ENCODE peak calls at places on chromosomes 16 and 17, in ten cellular contexts. N is OCI-LY7, X is fibroblast of lung, J is GM23248, G is H9, V is astrocyte, Y is PC-3, R is PC-9, H is mammary epithelial cell, O is HepG2. D is an unnamed sample. For H3K79me2, the result is how much of the 10 kb centered on the place peaks cover.

GRCh38 chr17:41655611-41656111 is 31.3 kb upstream of the KRT17 start:
- DNase-seq in N (no peak), X (no peak), J (no peak), G (peak), V (no peak), Y (peak), R (peak), H (peak), O (no peak), D (no peak)

GRCh38 chr17:57699751-57700186 is 45.3 kb downstream of the CCDC182 start:
- DNase-seq in N (no peak), X (no peak), J (no peak), G (no peak), V (no peak), Y (no peak), R (no peak), H (no peak), O (no peak), D (no peak)

GRCh38 chr17:6551356-6551755 is 5.0 kb downstream of the PITPNM3 start:
- DNase-seq in N (no peak), X (no peak), J (no peak), G (no peak), V (no peak), Y (peak), R (peak), H (peak), O (no peak), D (no peak)

GRCh38 chr17:42667088-42667951 is 8.2 kb downstream of the TUBG2 start:
- DNase-seq in N (no peak), X (peak), J (peak), G (peak), V (peak), Y (peak), R (peak), H (peak), O (peak), D (peak)

GRCh38 chr16:88922826-88923410 is 54.1 kb downstream of the CBFA2T3 start:
- DNase-seq in N (no peak), X (no peak), J (no peak), G (no peak), V (no peak), Y (no peak), R (no peak), H (no peak), O (no peak), D (no peak)

GRCh38 chr17:43832976-43833829 is at the start of gene MPP3:
- DNase-seq in N (no peak), X (peak), J (peak), G (peak), V (peak), Y (peak), R (peak), H (peak), O (no peak), D (no peak)

GRCh38 chr17:35171834-35172233 is 22.4 kb downstream of the SLC35G3 start:
- DNase-seq in N (no peak), X (no peak), J (peak), G (no peak), V (no peak), Y (peak), R (no peak), H (peak), O (no peak), D (no peak)

GRCh38 chr16:72149676-72150464 is 22.1 kb downstream of the PMFBP1 start:
- DNase-seq in N (no peak), X (no peak), J (no peak), G (peak), V (no peak), Y (no peak), R (no peak), H (no peak), O (peak), D (no peak)

GRCh38 chr16:70294385-70295029 is 4.5 kb upstream of the DDX19B start:
- DNase-seq in N (no peak), X (no peak), J (no peak), G (no peak), V (no peak), Y (no peak), R (no peak), H (no peak), O (no peak), D (no peak)

GRCh38 chr17:7627250-7628121 is at the start of gene SAT2:
- DNase-seq in N (peak), X (peak), J (peak), G (peak), V (peak), Y (peak), R (peak), H (peak), O (peak), D (peak)

GRCh38 chr17:38751144-38751802 is 1.3 kb upstream of the PSMB3 start:
- DNase-seq in N (no peak), X (no peak), J (peak), G (no peak), V (no peak), Y (peak), R (no peak), H (peak), O (no peak), D (no peak)

GRCh38 chr17:40122466-40122943 is 734 bp downstream of the MSL1 start:
- DNase-seq in N (peak), X (peak), J (peak), G (peak), V (no peak), Y (peak), R (peak), H (peak), O (no peak), D (no peak)
- H3K79me2 ChIP-seq in N (under half), X (half or more), J (half or more), G (under half), V (half or more), Y (half or more), R (half or more), H (half or more), O (half or more), D (half or more)

GRCh38 chr16:11570258-11570657 is 16.5 kb downstream of the LITAF start:
- DNase-seq in N (no peak), X (no peak), J (no peak), G (no peak), V (no peak), Y (no peak), R (no peak), H (no peak), O (no peak), D (no peak)
- H3K79me2 ChIP-seq in N (under half), X (under half), J (half or more), G (under half), V (half or more), Y (under half), R (half or more), H (half or more), O (half or more), D (under half)

GRCh38 chr16:19517424-19518089 is 4.3 kb downstream of the GDE1 start:
- DNase-seq in N (no peak), X (peak), J (peak), G (no peak), V (peak), Y (peak), R (peak), H (peak), O (no peak), D (no peak)
- H3K79me2 ChIP-seq in N (under half), X (under half), J (under half), G (under half), V (under half), Y (half or more), R (half or more), H (half or more), O (under half), D (under half)

GRCh38 chr17:751269-752001 is 629 bp downstream of the GEMIN4 start:
- DNase-seq in N (peak), X (peak), J (peak), G (no peak), V (no peak), Y (peak), R (peak), H (peak), O (no peak), D (no peak)
- H3K79me2 ChIP-seq in N (under half), X (under half), J (under half), G (under half), V (half or more), Y (half or more), R (half or more), H (half or more), O (under half), D (half or more)

GRCh38 chr16:27320261-27321012 is 6.7 kb downstream of the IL4R start:
- DNase-seq in N (no peak), X (no peak), J (no peak), G (no peak), V (no peak), Y (no peak), R (no peak), H (no peak), O (no peak), D (no peak)

GRCh38 chr16:27319257-27319965 is 5.6 kb downstream of the IL4R start:
- DNase-seq in N (no peak), X (no peak), J (no peak), G (no peak), V (no peak), Y (no peak), R (no peak), H (no peak), O (no peak), D (no peak)

GRCh38 chr16:27317320-27317719 is 3.5 kb downstream of the IL4R start:
- DNase-seq in N (no peak), X (no peak), J (no peak), G (no peak), V (no peak), Y (no peak), R (no peak), H (peak), O (no peak), D (no peak)

GRCh38 chr16:27317738-27318398 is 4.1 kb downstream of the IL4R start:
- DNase-seq in N (no peak), X (no peak), J (no peak), G (no peak), V (no peak), Y (no peak), R (no peak), H (no peak), O (no peak), D (no peak)

DNA sequence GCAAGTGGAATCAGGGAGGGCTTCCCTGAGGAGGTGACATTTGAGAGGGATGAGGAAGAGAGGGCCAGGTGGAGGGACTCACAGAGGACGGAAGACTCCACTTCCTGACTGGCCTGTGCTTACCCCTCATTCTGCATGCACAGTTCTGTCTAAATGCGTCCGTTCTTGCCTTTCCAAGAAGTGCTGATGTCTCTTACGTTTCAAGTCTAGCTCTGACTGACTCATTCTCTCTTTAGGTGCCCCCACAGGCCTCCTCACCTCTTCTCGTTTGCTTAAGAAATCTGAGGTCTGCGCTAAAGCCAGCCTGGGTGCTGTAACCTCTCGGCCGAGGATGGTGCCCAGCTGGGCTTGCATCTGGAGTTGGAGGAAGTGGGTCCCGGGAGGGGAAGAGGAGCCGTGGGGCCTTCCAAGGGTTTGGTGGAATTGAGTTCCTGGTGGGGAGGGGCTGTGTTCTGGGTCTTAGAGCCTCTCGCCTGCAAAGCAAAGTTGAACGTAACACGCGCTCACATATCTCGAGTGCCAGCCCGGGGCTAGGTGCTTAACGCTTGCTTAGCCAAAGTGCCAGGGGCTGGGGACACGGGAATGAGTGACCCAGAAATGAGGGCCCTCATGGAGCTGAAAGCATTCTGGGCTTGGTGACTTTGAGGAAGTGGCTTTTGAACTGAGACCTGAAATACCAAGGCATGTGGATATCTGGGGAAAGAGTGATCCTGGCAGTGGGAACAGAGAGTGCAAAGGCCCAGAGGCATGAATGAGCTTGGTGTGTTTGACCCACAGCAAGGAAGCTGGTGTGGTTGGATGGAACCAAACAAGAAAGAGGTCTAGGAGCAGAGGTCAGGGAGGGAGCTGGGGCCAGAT is 4.9 kb downstream of the IL4R start:
- DNase-seq in N (peak), X (no peak), J (no peak), G (no peak), V (no peak), Y (no peak), R (peak), H (peak), O (no peak), D (no peak)
- H3K79me2 ChIP-seq in N (under half), X (half or more), J (half or more), G (under half), V (half or more), Y (half or more), R (half or more), H (half or more), O (half or more), D (half or more)

GRCh38 chr16:81472391-81472790 is 27.8 kb downstream of the CMIP start:
- DNase-seq in N (no peak), X (no peak), J (no peak), G (no peak), V (no peak), Y (no peak), R (no peak), H (no peak), O (no peak), D (no peak)
- H3K79me2 ChIP-seq in N (half or more), X (under half), J (half or more), G (under half), V (half or more), Y (half or more), R (half or more), H (half or more), O (half or more), D (half or more)

D was measured in HCT116.